ENCODE peak calls at places on chromosomes 6 and 20, in nine cellular contexts. H is left ventricle myocardium superior, N is B cell, I is sigmoid colon, Y is hypothalamus, O is progenitor cell of endocrine pancreas, X is hepatic stellate cell, M is NCI-H1694 treated with DMSO at 0.1 percent for 48 hours, K is M059J. A is an unnamed sample.

GRCh38 chr6:152635949-152636674 is 1.1 kb downstream of the SYNE1 start:
- DNase-seq in X (peak; percentile 61), N (no peak), K (no peak), Y (no peak), H (peak; percentile 31), O (no peak), M (no peak), I (peak; percentile 73), A (peak; percentile 64)

GRCh38 chr6:68364276-68364785 is 270.8 kb upstream of the ADGRB3 start:
- DNase-seq in H (no peak), O (no peak), Y (no peak), M (no peak), N (no peak), X (no peak), I (no peak), K (peak; percentile 16), A (no peak)

GRCh38 chr6:165556116-165556843 is 106.8 kb downstream of the PDE10A start:
- DNase-seq in K (no peak), O (no peak), I (no peak), N (no peak), H (no peak), X (peak; percentile 7), M (no peak), Y (no peak), A (no peak)

GRCh38 chr6:46184114-46184513 is 13.3 kb upstream of the ENPP5 start:
- DNase-seq in O (no peak), M (no peak), X (peak; percentile 35), I (no peak), N (no peak), K (peak; percentile 85), Y (no peak), H (no peak), A (no peak)

GRCh38 chr6:117195728-117196127 is 69.6 kb upstream of the VGLL2 start:
- DNase-seq in H (no peak), Y (no peak), I (no peak), K (no peak), X (no peak), M (no peak), N (no peak), O (no peak), A (no peak)

GRCh38 chr6:147106759-147107401 is 97.3 kb upstream of the STXBP5 start:
- DNase-seq in M (no peak), Y (no peak), K (peak; percentile 26), N (no peak), H (no peak), X (peak; percentile 18), I (no peak), O (no peak), A (no peak)

GRCh38 chr6:109496036-109496761 is 13.2 kb upstream of the ZBTB24 start:
- DNase-seq in M (no peak), H (no peak), N (no peak), X (no peak), O (no peak), I (no peak), K (no peak), Y (no peak), A (no peak)

GRCh38 chr20:64222273-64222672 is 33.3 kb upstream of the PCMTD2 start:
- DNase-seq in N (no peak), M (no peak), I (no peak), K (peak; percentile 93), X (peak; percentile 31), O (no peak), H (no peak), Y (no peak), A (no peak)

GRCh38 chr6:19995575-19996257 is 158.5 kb downstream of the ID4 start:
- DNase-seq in H (no peak), I (no peak), M (no peak), X (no peak), K (no peak), N (no peak), Y (no peak), O (no peak), A (no peak)

GRCh38 chr6:15322781-15323536 is 77.1 kb downstream of the JARID2 start:
- DNase-seq in I (no peak), Y (no peak), N (no peak), O (no peak), K (peak; percentile 68), M (no peak), H (no peak), X (peak; percentile 43), A (no peak)

GRCh38 chr6:140077712-140078551 is 703.5 kb upstream of the CITED2 start:
- DNase-seq in Y (no peak), O (no peak), I (no peak), N (no peak), X (no peak), M (no peak), K (peak; percentile 49), H (no peak), A (no peak)

GRCh38 chr6:158999154-158999668 is 791 bp downstream of the RSPH3 start:
- DNase-seq in I (no peak), M (no peak), N (no peak), K (peak; percentile 32), X (no peak), H (no peak), O (no peak), Y (no peak), A (no peak)

GRCh38 chr6:155442562-155442961 is 13.1 kb downstream of the NOX3 start:
- DNase-seq in I (no peak), H (no peak), O (no peak), Y (no peak), M (peak; percentile 60), K (no peak), N (no peak), X (no peak), A (no peak)

GRCh38 chr20:40471261-40471629 is 217.8 kb downstream of the MAFB start:
- DNase-seq in O (no peak), N (no peak), Y (no peak), I (no peak), M (no peak), X (peak; percentile 9), H (no peak), K (peak; percentile 43), A (peak; percentile 17)

GRCh38 chr6:33578164-33578563 is 1.9 kb downstream of the BAK1 start:
- DNase-seq in N (no peak), O (no peak), H (no peak), M (no peak), Y (no peak), X (no peak), K (no peak), I (no peak), A (no peak)

GRCh38 chr6:143805832-143806281 is 37.3 kb upstream of the LTV1 start:
- DNase-seq in M (no peak), O (no peak), H (no peak), I (no peak), X (peak; percentile 63), N (no peak), Y (no peak), K (peak; percentile 58), A (no peak)

GRCh38 chr6:129492260-129492659 is 217.7 kb downstream of the ARHGAP18 start:
- DNase-seq in M (no peak), Y (no peak), H (no peak), O (no peak), K (peak; percentile 14), I (no peak), N (no peak), X (no peak), A (no peak)

GRCh38 chr6:32920610-32921188 is 20.1 kb downstream of the HLA-DMB start:
- DNase-seq in N (no peak), M (no peak), Y (no peak), I (no peak), H (no peak), O (no peak), K (no peak), X (no peak), A (no peak)

A was measured in testis.